ENCODE peak calls at places on chromosomes 6 and 20, in seven cellular contexts. M is neural crest cell, Q is Calu3, Z is brain microvascular endothelial cell, O is WTC11, J is uterus, A is astrocyte of the spinal cord. H is an unnamed sample.

GRCh38 chr6:139474145-139475108 is 100.0 kb upstream of the CITED2 start:
- DNase-seq in M (no peak), Q (no peak), Z (no peak), O (no peak), J (no peak), A (peak; percentile 26), H (no peak)

GRCh38 chr6:145502417-145502816 is 232.9 kb downstream of the EPM2A start:
- DNase-seq in M (no peak), Q (no peak), Z (no peak), O (no peak), J (no peak), A (no peak), H (no peak)

GRCh38 chr6:149566372-149567193 is at the start of gene GINM1:
- DNase-seq in M (peak; percentile 42), Q (peak; percentile 48), Z (peak; percentile 17), O (peak; percentile 77), J (peak; percentile 42), A (peak; percentile 33), H (peak; percentile 49)

GRCh38 chr20:58169441-58169840 is 59.0 kb downstream of the ANKRD60 start:
- DNase-seq in M (no peak), Q (no peak), Z (peak; percentile 53), O (no peak), J (no peak), A (peak; percentile 86), H (no peak)

GRCh38 chr20:61628901-61629300 is 376.8 kb downstream of the CDH4 start:
- DNase-seq in M (peak; percentile 14), Q (no peak), Z (no peak), O (no peak), J (no peak), A (peak; percentile 33), H (no peak)

GRCh38 chr6:31664790-31665500 is at the start of gene GPANK1:
- DNase-seq in M (peak; percentile 74), Q (peak; percentile 90), Z (peak; percentile 92), O (peak; percentile 64), J (peak; percentile 93), A (peak; percentile 91), H (peak; percentile 44)

GRCh38 chr20:6178537-6178936 is 55.7 kb upstream of the FERMT1 start:
- DNase-seq in M (peak; percentile 2), Q (no peak), Z (peak; percentile 52), O (no peak), J (no peak), A (peak; percentile 62), H (no peak)

GRCh38 chr6:151804585-151805285 is 2.7 kb upstream of the ESR1 start:
- DNase-seq in M (no peak), Q (no peak), Z (no peak), O (no peak), J (no peak), A (no peak), H (no peak)

GRCh38 chr6:160750276-160750689 is 48.2 kb downstream of the PLG start:
- DNase-seq in M (no peak), Q (peak; percentile 61), Z (no peak), O (peak; percentile 74), J (no peak), A (no peak), H (peak; percentile 35)

GRCh38 chr20:10637062-10637559 is 36.7 kb downstream of the JAG1 start:
- DNase-seq in M (no peak), Q (no peak), Z (peak; percentile 74), O (no peak), J (no peak), A (peak; percentile 60), H (no peak)

GRCh38 chr6:7701212-7701834 is 24.6 kb upstream of the BMP6 start:
- DNase-seq in M (no peak), Q (no peak), Z (no peak), O (no peak), J (no peak), A (no peak), H (no peak)

GRCh38 chr6:126475449-126475848 is 135.5 kb downstream of the CENPW start:
- DNase-seq in M (no peak), Q (no peak), Z (no peak), O (no peak), J (no peak), A (no peak), H (no peak)

GRCh38 chr20:433300-433975 is 25.3 kb downstream of the RBCK1 start:
- DNase-seq in M (no peak), Q (no peak), Z (no peak), O (no peak), J (no peak), A (no peak), H (no peak)

GRCh38 chr6:5705256-5705655 is 301.5 kb downstream of the NRN1 start:
- DNase-seq in M (no peak), Q (no peak), Z (no peak), O (no peak), J (no peak), A (no peak), H (no peak)

GRCh38 chr20:1816384-1817381 is 78.5 kb upstream of the SIRPA start:
- DNase-seq in M (no peak), Q (no peak), Z (no peak), O (no peak), J (no peak), A (peak; percentile 38), H (no peak)

GRCh38 chr6:2245103-2245953 is at the start of gene GMDS:
- DNase-seq in M (peak; percentile 70), Q (peak; percentile 86), Z (peak; percentile 65), O (peak; percentile 81), J (peak; percentile 75), A (peak; percentile 87), H (peak; percentile 74)

GRCh38 chr20:14720251-14720650 is 382.8 kb upstream of the FLRT3 start:
- DNase-seq in M (no peak), Q (no peak), Z (no peak), O (no peak), J (no peak), A (no peak), H (no peak)

GRCh38 chr6:108961985-108962384 is 113.8 kb downstream of the ARMC2 start:
- DNase-seq in M (no peak), Q (no peak), Z (peak; percentile 6), O (no peak), J (no peak), A (peak; percentile 54), H (no peak)

GRCh38 chr6:154408906-154409500 is 52.4 kb upstream of the IPCEF1 start:
- DNase-seq in M (no peak), Q (peak; percentile 29), Z (peak; percentile 62), O (no peak), J (no peak), A (peak; percentile 65), H (no peak)

GRCh38 chr6:52498538-52499017 is 78.3 kb downstream of the TRAM2 start:
- DNase-seq in M (no peak), Q (no peak), Z (no peak), O (no peak), J (no peak), A (no peak), H (no peak)

GRCh38 chr6:167399599-167399998 is 74.7 kb downstream of the TTLL2 start:
- DNase-seq in M (no peak), Q (no peak), Z (no peak), O (no peak), J (no peak), A (no peak), H (no peak)

GRCh38 chr6:56953597-56954388 is 1.1 kb upstream of the BEND6 start:
- DNase-seq in M (no peak), Q (no peak), Z (no peak), O (no peak), J (no peak), A (no peak), H (no peak)

GRCh38 chr6:117477988-117478852 is 4.3 kb upstream of the DCBLD1 start:
- DNase-seq in M (no peak), Q (no peak), Z (no peak), O (peak; percentile 11), J (no peak), A (no peak), H (no peak)

GRCh38 chr6:40874495-40874894 is 164.5 kb downstream of the UNC5CL start:
- DNase-seq in M (no peak), Q (peak; percentile 12), Z (no peak), O (peak; percentile 59), J (no peak), A (no peak), H (no peak)
- TF ChIP-seq CTCF in M (peak; percentile 23), Q (no peak), Z (peak; percentile 26), O (no peak), J (no peak), A (no peak), H (no peak)

GRCh38 chr20:34268851-34269668 is 27.8 kb downstream of the ASIP start:
- DNase-seq in M (no peak), Q (no peak), Z (no peak), O (peak; percentile 63), J (peak; percentile 24), A (peak; percentile 11), H (peak; percentile 24)
- TF ChIP-seq CTCF in M (no peak), Q (no peak), Z (no peak), O (no peak), J (no peak), A (no peak), H (no peak)

GRCh38 chr6:165889636-165890403 is 226.8 kb upstream of the PDE10A start:
- DNase-seq in M (peak; percentile 54), Q (peak; percentile 55), Z (peak; percentile 58), O (peak; percentile 63), J (peak; percentile 42), A (peak; percentile 48), H (no peak)

GRCh38 chr6:165890404-165890735 is 227.3 kb upstream of the PDE10A start:
- DNase-seq in M (no peak), Q (no peak), Z (no peak), O (no peak), J (no peak), A (no peak), H (no peak)

GRCh38 chr6:165894228-165894825 is 231.3 kb upstream of the PDE10A start:
- DNase-seq in M (no peak), Q (no peak), Z (no peak), O (no peak), J (no peak), A (no peak), H (no peak)

GRCh38 chr6:165893431-165893830 is 230.4 kb upstream of the PDE10A start:
- DNase-seq in M (no peak), Q (no peak), Z (no peak), O (no peak), J (no peak), A (no peak), H (no peak)

DNA sequence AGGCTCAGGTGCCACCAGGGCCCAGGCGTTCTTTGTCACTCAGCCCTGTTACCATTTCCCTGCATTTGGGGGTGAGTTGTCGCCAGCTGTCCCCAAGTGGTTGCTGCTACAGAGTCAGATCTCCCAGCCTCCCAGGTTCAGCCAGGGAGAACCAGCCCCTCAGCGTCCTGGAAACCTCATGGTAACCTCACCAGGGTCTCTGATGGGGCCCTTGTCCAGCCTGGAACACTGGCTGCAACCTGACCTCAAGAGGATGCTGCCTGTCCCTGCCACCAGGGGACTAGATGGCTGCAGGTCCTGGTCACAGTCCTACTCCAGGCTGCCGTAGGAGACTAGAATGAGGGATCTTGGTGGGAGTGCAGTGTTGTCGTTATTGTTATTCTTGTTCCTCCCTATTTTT is 228.3 kb upstream of the PDE10A start:
- DNase-seq in M (no peak), Q (no peak), Z (no peak), O (no peak), J (no peak), A (no peak), H (no peak)
- TF ChIP-seq CTCF in M (no peak), Q (no peak), Z (peak; percentile 36), O (no peak), J (no peak), A (peak; percentile 15), H (peak; percentile 15)

DNA sequence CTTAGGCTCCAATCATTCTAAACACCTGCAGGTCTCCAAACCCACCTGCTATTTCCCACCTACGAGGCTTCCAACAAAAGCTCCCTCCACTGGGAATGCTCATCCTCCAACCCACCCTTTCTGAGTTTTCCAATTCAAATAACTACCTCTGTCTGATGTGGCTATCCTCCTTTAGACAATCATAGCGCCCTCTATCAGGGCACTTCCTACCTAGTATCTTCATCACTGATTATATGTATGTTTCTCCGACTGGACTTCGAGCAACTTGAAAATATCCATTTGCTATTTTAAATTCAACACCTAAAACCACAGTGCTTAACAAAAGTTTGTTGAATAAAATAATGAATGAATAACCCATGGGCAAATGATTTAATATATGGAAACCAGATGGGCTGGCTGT is 41.3 kb downstream of the MTFR2 start:
- DNase-seq in M (no peak), Q (no peak), Z (no peak), O (no peak), J (no peak), A (no peak), H (no peak)
- TF ChIP-seq CTCF in M (no peak), Q (no peak), Z (no peak), O (no peak), J (no peak), A (peak; percentile 9), H (no peak)

H was measured in progenitor cell of endocrine pancreas.